ENCODE peak calls at places on chromosomes 1 and 21, in six cellular contexts. C is HTR-8/SVneo; A is CD8-positive, alpha-beta memory T cell; O is lung microvascular endothelial cell; G is NCI-H2171; B is AG09319. L is an unnamed sample.

GRCh38 chr1:183506561-183506960 is 34.3 kb downstream of the SMG7 start:
- DNase-seq in C (no peak), A (no peak), O (no peak), G (no peak), B (no peak), L (no peak)

GRCh38 chr1:247923941-247924340 is 748 bp upstream of the OR2AJ1 start:
- DNase-seq in C (no peak), A (no peak), O (no peak), G (no peak), B (no peak), L (no peak)

GRCh38 chr21:20875741-20876140 is 122.5 kb upstream of the NCAM2 start:
- DNase-seq in C (no peak), A (no peak), O (no peak), G (no peak), B (no peak), L (no peak)

GRCh38 chr1:160125761-160126160 is 10.2 kb downstream of the ATP1A2 start:
- DNase-seq in C (peak), A (no peak), O (no peak), G (no peak), B (no peak), L (no peak)

GRCh38 chr1:198167436-198167934 is 10.7 kb downstream of the NEK7 start:
- DNase-seq in C (no peak), A (peak), O (peak), G (no peak), B (no peak), L (no peak)

GRCh38 chr1:234544094-234544579 is 65.2 kb upstream of the TARBP1 start:
- DNase-seq in C (peak), A (no peak), O (peak), G (peak), B (peak), L (peak)

GRCh38 chr1:116128669-116129068 is 17.5 kb downstream of the MAB21L3 start:
- DNase-seq in C (no peak), A (no peak), O (no peak), G (no peak), B (no peak), L (no peak)

GRCh38 chr1:210272666-210273065 is 40.1 kb downstream of the SERTAD4 start:
- DNase-seq in C (no peak), A (no peak), O (no peak), G (no peak), B (no peak), L (no peak)

GRCh38 chr1:209232759-209233158 is 350.8 kb upstream of the CAMK1G start:
- DNase-seq in C (no peak), A (no peak), O (no peak), G (no peak), B (no peak), L (no peak)

GRCh38 chr1:55517036-55517435 is 301.9 kb upstream of the USP24 start:
- DNase-seq in C (no peak), A (no peak), O (no peak), G (no peak), B (no peak), L (no peak)

GRCh38 chr1:211783266-211783665 is 47.3 kb downstream of the LPGAT1 start:
- DNase-seq in C (no peak), A (no peak), O (peak), G (peak), B (no peak), L (no peak)

GRCh38 chr1:205048382-205048781 is 5.4 kb downstream of the CNTN2 start:
- DNase-seq in C (no peak), A (no peak), O (no peak), G (no peak), B (no peak), L (no peak)

GRCh38 chr1:219443763-219444162 is 169.1 kb downstream of the ZC3H11B start:
- DNase-seq in C (no peak), A (no peak), O (peak), G (no peak), B (no peak), L (no peak)

GRCh38 chr1:27348861-27349783 is 7.3 kb downstream of the SYTL1 start:
- DNase-seq in C (peak), A (peak), O (no peak), G (peak), B (no peak), L (no peak)

GRCh38 chr21:39385299-39386145 is 36.6 kb upstream of the HMGN1 start:
- DNase-seq in C (no peak), A (peak), O (peak), G (no peak), B (peak), L (no peak)

GRCh38 chr1:202343652-202344349 is 2.1 kb upstream of the UBE2T start:
- DNase-seq in C (peak), A (no peak), O (peak), G (peak), B (no peak), L (no peak)

GRCh38 chr1:230141002-230141648 is 74.1 kb downstream of the GALNT2 start:
- DNase-seq in C (peak), A (no peak), O (no peak), G (no peak), B (no peak), L (no peak)

GRCh38 chr1:93775224-93775623 is 93.6 kb upstream of the BCAR3 start:
- DNase-seq in C (no peak), A (no peak), O (no peak), G (no peak), B (no peak), L (no peak)

GRCh38 chr1:203638914-203639313 is 12.3 kb downstream of the ATP2B4 start:
- DNase-seq in C (no peak), A (no peak), O (peak), G (peak), B (no peak), L (no peak)

GRCh38 chr21:14947613-14948160 is 117.1 kb downstream of the NRIP1 start:
- DNase-seq in C (no peak), A (no peak), O (no peak), G (no peak), B (no peak), L (no peak)

GRCh38 chr1:226355679-226356583 is 47.0 kb upstream of the LIN9 start:
- DNase-seq in C (no peak), A (no peak), O (no peak), G (peak), B (no peak), L (no peak)

GRCh38 chr1:5651964-5652751 is 340.1 kb downstream of the NPHP4 start:
- DNase-seq in C (no peak), A (no peak), O (no peak), G (no peak), B (no peak), L (no peak)

GRCh38 chr1:41420877-41421276 is 59.6 kb downstream of the FOXO6 start:
- DNase-seq in C (no peak), A (no peak), O (no peak), G (no peak), B (peak), L (no peak)

GRCh38 chr1:84300501-84300900 is 1.0 kb upstream of the SAMD13 start:
- DNase-seq in C (no peak), A (no peak), O (no peak), G (no peak), B (no peak), L (no peak)

GRCh38 chr1:171998711-171999110 is 157.4 kb downstream of the DNM3 start:
- DNase-seq in C (no peak), A (no peak), O (no peak), G (no peak), B (no peak), L (no peak)

GRCh38 chr1:186658999-186659398 is 21.2 kb downstream of the PTGS2 start:
- DNase-seq in C (no peak), A (no peak), O (no peak), G (no peak), B (no peak), L (no peak)

GRCh38 chr1:168261390-168261789 is 19.3 kb upstream of the TBX19 start:
- DNase-seq in C (no peak), A (no peak), O (peak), G (no peak), B (peak), L (peak)

GRCh38 chr1:101131239-101131924 is 105.4 kb upstream of the S1PR1 start:
- DNase-seq in C (no peak), A (no peak), O (no peak), G (no peak), B (no peak), L (no peak)

L was measured in BJ.